ENCODE peak calls at places on chromosomes 2 and 18, in seven cellular contexts. A is body of pancreas; J is dermis microvascular lymphatic vessel endothelial cell; U is epithelial cell of prostate; D is DMS153; X is NCI-H2081; T is stimulated activated CD4-positive, alpha-beta T cell treated with anti-CD3 and anti-CD28 coated beads, Interleukin-15, amount 100 ng/mL, for 1 hour. N is an unnamed sample.

GRCh38 chr18:33051397-33051796 is 278.6 kb upstream of the KLHL14 start:
- DNase-seq in J (peak; percentile 61), D (peak; percentile 83), A (peak; percentile 14), U (peak; percentile 18), T (no peak), X (peak; percentile 79), N (no peak)

GRCh38 chr18:54033087-54033486 is 191.4 kb downstream of the MBD2 start:
- DNase-seq in X (no peak), A (no peak), J (no peak), T (no peak), D (no peak), U (no peak), N (no peak)

GRCh38 chr18:73409242-73409641 is 541.5 kb upstream of the NETO1 start:
- DNase-seq in T (no peak), X (no peak), A (no peak), D (no peak), U (no peak), J (peak; percentile 37), N (no peak)

GRCh38 chr2:54161660-54162059 is 46.2 kb downstream of the ACYP2 start:
- DNase-seq in T (no peak), A (no peak), D (no peak), J (peak; percentile 10), U (no peak), X (no peak), N (no peak)

GRCh38 chr2:74567862-74568261 is 13.3 kb downstream of the DOK1 start:
- DNase-seq in D (no peak), X (no peak), T (no peak), U (peak; percentile 48), A (no peak), J (no peak), N (no peak)

GRCh38 chr18:69380324-69380723 is 20.4 kb upstream of the DOK6 start:
- DNase-seq in D (no peak), X (no peak), T (no peak), U (no peak), J (no peak), A (no peak), N (no peak)

GRCh38 chr2:152448621-152449020 is 113.6 kb downstream of the FMNL2 start:
- DNase-seq in D (no peak), U (no peak), A (no peak), J (no peak), T (no peak), X (no peak), N (no peak)

GRCh38 chr2:27071990-27072830 is 756 bp upstream of the OST4 start:
- DNase-seq in X (peak; percentile 40), D (no peak), T (no peak), J (peak; percentile 20), A (no peak), U (no peak), N (peak; percentile 84)

GRCh38 chr2:230942920-230943896 is 18.2 kb upstream of the GPR55 start:
- DNase-seq in X (no peak), U (no peak), J (no peak), D (no peak), A (no peak), T (no peak), N (no peak)

GRCh38 chr2:201696151-201696659 is 2.2 kb downstream of the MPP4 start:
- DNase-seq in T (no peak), J (peak; percentile 91), A (no peak), D (no peak), X (peak; percentile 4), U (no peak), N (no peak)

GRCh38 chr2:82316573-82317371 is 2012.2 kb upstream of the LRRTM1 start:
- DNase-seq in J (no peak), X (peak; percentile 75), D (peak; percentile 79), A (no peak), T (no peak), U (no peak), N (no peak)

GRCh38 chr2:102057502-102058292 is 65.9 kb downstream of the IL1R2 start:
- DNase-seq in D (no peak), J (peak; percentile 16), X (no peak), A (no peak), U (no peak), T (no peak), N (peak; percentile 80)

GRCh38 chr2:1894578-1894977 is 150.3 kb upstream of the PXDN start:
- DNase-seq in A (no peak), U (no peak), T (no peak), X (no peak), D (no peak), J (no peak), N (no peak)

GRCh38 chr2:84516234-84516986 is at the start of gene DNAH6:
- DNase-seq in U (peak; percentile 81), J (peak; percentile 90), T (peak; percentile 62), A (peak; percentile 95), D (peak; percentile 92), X (peak; percentile 96), N (peak; percentile 98)